ENCODE peak calls at places on chromosomes 4 and X, in nine cellular contexts. J, P, T, W, Y, Q, E, A and B are unnamed samples.

GRCh38 chrX:136126892-136127406 is 20.4 kb upstream of the FHL1 start:
- DNase-seq in T (no peak), W (peak), P (peak), Q (no peak), J (peak), E (no peak), Y (no peak), A (no peak), B (no peak)

GRCh38 chrX:107442914-107443527 is 6.4 kb upstream of the FRMPD3 start:
- DNase-seq in W (no peak), Q (no peak), E (no peak), P (no peak), J (no peak), Y (no peak), A (no peak), T (no peak), B (no peak)

GRCh38 chr4:107034091-107034698 is 1.9 kb downstream of the DKK2 start:
- DNase-seq in A (peak), E (peak), Q (no peak), T (no peak), Y (peak), J (peak), P (peak), W (peak), B (peak)

GRCh38 chr4:164779811-164780216 is 25.9 kb downstream of the SMIM31 start:
- DNase-seq in J (peak), T (peak), P (peak), W (peak), Q (no peak), A (no peak), E (no peak), Y (no peak), B (no peak)

GRCh38 chr4:2598661-2599654 is 62.5 kb downstream of the FAM193A start:
- DNase-seq in W (peak), Q (no peak), Y (no peak), T (no peak), E (no peak), J (peak), A (no peak), P (no peak), B (no peak)

GRCh38 chr4:142211444-142211843 is 575.1 kb downstream of the IL15 start:
- DNase-seq in E (no peak), Y (no peak), T (no peak), Q (no peak), P (no peak), J (no peak), W (peak), A (no peak), B (no peak)

GRCh38 chr4:92199135-92199534 is 104.6 kb upstream of the GRID2 start:
- DNase-seq in P (no peak), E (no peak), J (no peak), A (no peak), T (no peak), W (no peak), Y (no peak), Q (no peak), B (no peak)

GRCh38 chr4:110211007-110211769 is 12.8 kb upstream of the ELOVL6 start:
- DNase-seq in Q (no peak), J (peak), T (peak), E (no peak), A (no peak), P (no peak), Y (no peak), W (peak), B (no peak)

GRCh38 chr4:7426525-7427171 is 8.1 kb downstream of the PSAPL1 start:
- DNase-seq in P (no peak), T (no peak), Q (peak), A (peak), E (peak), J (no peak), Y (no peak), W (no peak), B (no peak)

GRCh38 chr4:48445704-48446103 is 37.4 kb upstream of the SLC10A4 start:
- DNase-seq in Y (no peak), P (no peak), A (no peak), J (peak), T (peak), E (no peak), W (peak), Q (no peak), B (no peak)

GRCh38 chrX:8971116-8971515 is 62.8 kb downstream of the FAM9B start:
- DNase-seq in Q (no peak), A (no peak), J (peak), T (peak), Y (no peak), W (peak), E (no peak), P (peak), B (no peak)

GRCh38 chr4:2365913-2366210 is 52.6 kb downstream of the ZFYVE28 start:
- DNase-seq in W (no peak), J (no peak), Y (no peak), P (no peak), T (no peak), E (no peak), Q (peak), A (no peak), B (no peak)

GRCh38 chr4:15002659-15003440 is 569 bp downstream of the CPEB2 start:
- DNase-seq in Y (peak), P (peak), Q (peak), J (peak), A (peak), E (peak), T (peak), W (peak), B (peak)

GRCh38 chrX:40176256-40176978 is 78.7 kb upstream of the BCOR start:
- DNase-seq in Q (peak), J (no peak), W (peak), T (peak), Y (peak), P (no peak), E (peak), A (no peak), B (peak)

GRCh38 chrX:118507766-118508165 is 12.2 kb downstream of the DOCK11 start:
- DNase-seq in Q (no peak), E (no peak), Y (no peak), J (no peak), T (no peak), A (no peak), W (no peak), P (no peak), B (no peak)

GRCh38 chrX:123732679-123733363 is at the start of gene THOC2:
- DNase-seq in J (peak), P (peak), E (peak), Q (peak), W (peak), Y (peak), T (peak), A (peak), B (peak)

GRCh38 chrX:17535229-17535628 is 160.2 kb downstream of the NHS start:
- DNase-seq in W (peak), J (peak), P (no peak), E (no peak), Y (no peak), T (peak), Q (no peak), A (no peak), B (no peak)

GRCh38 chr4:81913427-81913878 is 441.7 kb upstream of the RASGEF1B start:
- DNase-seq in T (peak), Q (peak), Y (no peak), A (no peak), W (peak), J (peak), E (no peak), P (peak), B (peak)

GRCh38 chrX:103211012-103211715 is 3.7 kb upstream of the BEX4 start:
- DNase-seq in T (peak), Y (no peak), E (peak), A (no peak), W (peak), J (peak), P (peak), Q (no peak), B (no peak)

GRCh38 chr4:119299221-119300071 is 22.5 kb downstream of the FABP2 start:
- DNase-seq in Q (no peak), J (peak), P (no peak), Y (no peak), E (no peak), W (peak), A (no peak), T (peak), B (no peak)

GRCh38 chrX:144566592-144566991 is 680.7 kb upstream of the SPANXN1 start:
- DNase-seq in Y (no peak), W (no peak), J (no peak), Q (no peak), E (no peak), T (no peak), A (no peak), P (no peak), B (no peak)

GRCh38 chrX:48826135-48826875 is at the start of gene ERAS:
- DNase-seq in Y (peak), J (no peak), Q (no peak), W (no peak), A (no peak), T (no peak), P (no peak), E (no peak), B (no peak)

GRCh38 chr4:188295899-188296298 is 156.7 kb downstream of the TRIML1 start:
- DNase-seq in P (peak), E (no peak), T (peak), A (no peak), Y (no peak), J (peak), W (no peak), Q (no peak), B (no peak)

GRCh38 chr4:114479595-114479994 is 119.0 kb upstream of the UGT8 start:
- DNase-seq in P (no peak), Q (no peak), Y (no peak), J (no peak), W (no peak), E (no peak), A (no peak), T (no peak), B (no peak)

GRCh38 chr4:13515268-13515667 is 29.0 kb downstream of the NKX3-2 start:
- DNase-seq in E (no peak), J (no peak), W (no peak), Y (no peak), Q (no peak), T (no peak), A (no peak), P (no peak), B (no peak)

GRCh38 chrX:13688384-13688771 is 550 bp upstream of the RAB9A start:
- DNase-seq in A (no peak), E (no peak), J (no peak), Q (no peak), Y (no peak), P (no peak), W (no peak), T (no peak), B (no peak)

GRCh38 chr4:177242651-177243296 is 66.9 kb upstream of the NEIL3 start:
- DNase-seq in Y (no peak), W (no peak), Q (no peak), E (no peak), T (no peak), P (no peak), A (no peak), J (peak), B (no peak)

GRCh38 chr4:177236889-177237288 is 72.8 kb upstream of the NEIL3 start:
- DNase-seq in Q (no peak), J (no peak), Y (no peak), E (no peak), P (no peak), W (no peak), T (no peak), A (no peak), B (no peak)

GRCh38 chr4:177239475-177239874 is 70.2 kb upstream of the NEIL3 start:
- DNase-seq in A (no peak), P (no peak), E (no peak), W (no peak), T (no peak), Q (no peak), Y (no peak), J (peak), B (no peak)

GRCh38 chr4:177237291-177237690 is 72.4 kb upstream of the NEIL3 start:
- DNase-seq in Y (no peak), W (no peak), J (no peak), E (no peak), T (no peak), A (no peak), P (no peak), Q (no peak), B (no peak)

DNA sequence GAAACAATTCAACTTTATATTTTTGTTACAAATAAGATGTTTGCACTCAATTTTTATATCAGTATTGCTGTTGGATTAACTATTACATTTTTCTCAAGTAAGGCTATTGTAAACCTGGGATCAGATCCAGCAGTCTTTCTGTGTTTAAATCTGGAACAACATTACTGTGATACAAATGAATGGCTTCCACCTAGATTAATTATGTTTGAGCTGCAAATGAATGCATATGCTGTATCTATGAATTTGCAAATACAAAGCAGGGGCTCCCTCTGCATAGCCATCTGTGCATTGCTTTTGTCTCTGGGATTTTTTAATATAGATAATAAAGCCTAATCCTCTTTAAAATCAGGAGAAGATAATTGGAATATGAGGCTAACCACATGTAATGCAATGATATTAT is 69.8 kb upstream of the NEIL3 start:
- DNase-seq in A (no peak), Q (no peak), W (no peak), Y (no peak), E (no peak), P (no peak), J (peak), T (no peak), B (no peak)
- TF ChIP-seq CTCF in A (no peak), Q (no peak), W (no peak), Y (no peak), E (no peak), P (no peak), J (peak), T (no peak), B (no peak)

GRCh38 chr4:186104114-186104894 is at the start of gene FAM149A:
- DNase-seq in W (no peak), J (peak), Q (peak), A (no peak), P (no peak), E (peak), Y (peak), T (no peak), B (peak)
- H3K4me3 ChIP-seq in W (peak), J (peak), Q (peak), A (peak), P (peak), E (peak), Y (peak), T (peak), B (peak)

GRCh38 chr4:3746701-3747581 is 19.2 kb upstream of the ADRA2C start:
- DNase-seq in Y (no peak), J (no peak), P (no peak), A (no peak), E (no peak), W (no peak), Q (no peak), T (no peak), B (no peak)

GRCh38 chr4:3752022-3752421 is 14.2 kb upstream of the ADRA2C start:
- DNase-seq in P (no peak), T (no peak), J (no peak), A (no peak), W (no peak), E (no peak), Q (no peak), Y (no peak), B (no peak)

GRCh38 chr4:3750334-3750733 is 15.9 kb upstream of the ADRA2C start:
- DNase-seq in Q (no peak), E (no peak), A (no peak), P (no peak), Y (peak), T (no peak), J (no peak), W (no peak), B (no peak)

GRCh38 chr4:3747582-3747906 is 18.6 kb upstream of the ADRA2C start:
- DNase-seq in T (no peak), Y (peak), W (peak), P (no peak), J (no peak), Q (no peak), A (no peak), E (no peak), B (no peak)

DNA sequence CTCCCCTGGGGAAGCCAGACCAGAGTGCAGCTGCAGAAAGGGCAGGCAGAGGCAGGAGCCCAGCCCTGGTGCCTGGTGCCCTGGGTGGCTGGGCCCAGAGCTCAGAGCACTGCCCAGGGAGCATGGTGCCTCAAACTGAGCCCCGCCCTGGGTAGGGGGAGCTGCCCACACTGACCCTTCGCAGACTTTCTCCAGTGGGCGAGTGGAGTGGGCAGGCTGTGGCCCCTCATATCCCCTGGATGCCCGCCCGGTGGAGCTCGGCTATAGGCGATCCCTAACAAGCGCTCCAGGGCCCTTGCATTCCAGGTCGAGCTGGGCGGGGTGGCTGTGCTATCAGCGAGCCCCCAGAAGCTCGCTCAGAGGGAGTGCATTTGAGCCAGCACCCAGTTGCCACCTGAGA is 17.1 kb upstream of the ADRA2C start:
- DNase-seq in W (no peak), P (no peak), J (no peak), A (no peak), Y (peak), Q (no peak), E (no peak), T (no peak), B (no peak)
- TF ChIP-seq CTCF in W (no peak), P (no peak), J (no peak), A (no peak), Y (no peak), Q (no peak), E (no peak), T (no peak), B (no peak)

GRCh38 chr4:102344955-102345794 is at the start of gene SLC39A8:
- DNase-seq in Q (peak), Y (peak), J (peak), E (peak), P (peak), A (peak), W (peak), T (peak), B (peak)

GRCh38 chr4:102343964-102344519 is 1.2 kb downstream of the SLC39A8 start:
- DNase-seq in J (no peak), T (no peak), W (no peak), P (no peak), Y (no peak), E (no peak), Q (peak), A (no peak), B (no peak)

GRCh38 chr4:102344520-102344954 is 745 bp downstream of the SLC39A8 start:
- DNase-seq in Y (peak), A (peak), E (peak), W (peak), P (peak), Q (peak), J (peak), T (peak), B (peak)

GRCh38 chr4:102341201-102341600 is 4.1 kb downstream of the SLC39A8 start:
- DNase-seq in T (no peak), Q (no peak), Y (no peak), A (no peak), P (no peak), W (no peak), J (no peak), E (no peak), B (no peak)

GRCh38 chr4:102342404-102343074 is 2.7 kb downstream of the SLC39A8 start:
- DNase-seq in J (no peak), Y (no peak), P (no peak), T (no peak), E (no peak), W (no peak), A (no peak), Q (no peak), B (no peak)
- H3K4me3 ChIP-seq in J (no peak), Y (peak), P (no peak), T (no peak), E (no peak), W (no peak), A (no peak), Q (peak), B (no peak)

GRCh38 chr4:1283711-1284110 is 6.0 kb upstream of the MAEA start:
- DNase-seq in P (no peak), Q (no peak), W (no peak), E (no peak), A (no peak), T (no peak), J (no peak), Y (peak), B (no peak)

GRCh38 chr4:1289232-1290164 is at the start of gene MAEA:
- DNase-seq in T (peak), P (peak), W (peak), J (peak), A (peak), Y (peak), Q (peak), E (peak), B (peak)

GRCh38 chr4:1288786-1289185 is 905 bp upstream of the MAEA start:
- DNase-seq in E (no peak), P (no peak), Q (no peak), J (no peak), T (no peak), W (no peak), A (peak), Y (no peak), B (no peak)

GRCh38 chr4:1285151-1285789 is 4.4 kb upstream of the MAEA start:
- DNase-seq in Y (no peak), Q (no peak), T (no peak), P (no peak), A (no peak), E (no peak), W (no peak), J (no peak), B (no peak)

DNA sequence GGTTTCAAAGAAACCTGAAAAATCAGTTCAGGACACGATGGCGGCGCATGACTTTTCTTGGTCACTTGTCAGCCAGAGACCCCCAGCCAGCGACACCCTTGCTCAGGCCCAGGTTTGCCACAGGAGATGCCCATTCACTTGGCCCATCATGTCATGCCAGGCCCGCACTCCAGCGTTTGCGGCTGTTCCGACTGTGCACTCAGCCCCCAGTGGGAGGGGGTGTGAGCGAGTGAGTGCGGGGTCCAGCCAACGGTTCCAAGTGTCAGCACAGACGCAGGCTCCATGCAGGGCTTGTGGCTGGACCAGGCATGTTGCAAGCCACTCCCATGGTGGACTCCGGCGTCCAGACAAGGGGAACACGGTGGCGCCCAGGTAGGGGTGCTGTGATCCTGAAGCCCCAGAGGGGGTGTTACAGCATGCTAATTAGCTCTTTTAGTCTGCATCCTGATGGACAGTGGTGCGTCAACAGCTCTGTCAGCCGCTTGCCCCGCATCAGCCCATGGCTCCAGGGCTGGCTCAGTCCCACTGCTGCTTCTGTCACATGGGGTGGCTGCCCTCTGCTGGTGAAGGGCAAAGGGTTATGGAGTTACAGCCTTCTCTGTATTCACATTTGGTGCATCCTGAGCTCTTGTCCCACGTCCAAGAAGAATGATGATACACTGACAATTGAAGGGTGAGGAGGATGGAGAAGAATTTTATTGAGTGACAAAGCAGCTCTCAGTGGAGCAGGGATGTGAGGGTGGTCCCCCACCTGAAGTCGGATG is 3.7 kb upstream of the MAEA start:
- DNase-seq in Q (no peak), A (no peak), P (no peak), Y (peak), E (no peak), T (peak), J (no peak), W (no peak), B (no peak)
- TF ChIP-seq CTCF in Q (peak), A (no peak), P (peak), Y (peak), E (no peak), T (no peak), J (no peak), W (no peak), B (no peak)